ENCODE peak calls at places on chromosomes 7 and 10, in ten cellular contexts. I is cardiac fibroblast; U is astrocyte of the spinal cord; X is stimulated activated naive B cell treated with anti-CD40 and anti-IgM and Interleukin-4, amounts not matched to agents 10 μg/mL and 1 μg/mL and 100 μg/mL, for 72 hours; V is skeletal muscle cell; M is upper lobe of right lung; K is iPS DF 19.7; H is NCI-H2171 treated with DMSO at 0.1 percent for 48 hours; O is esophagus squamous epithelium; A is activated CD4-positive, alpha-beta memory T cell treated with anti-CD3 and anti-CD28 coated beads, Interleukin-2, amount 10 ng/mL, durations not matched to agents 7 days and 5 days. C is an unnamed sample.

GRCh38 chr7:131753620-131754222 is 197.3 kb upstream of the PODXL start:
- DNase-seq in I (peak), U (no peak), X (no peak), V (no peak), M (no peak), K (no peak), H (peak), O (no peak), A (no peak), C (peak)

GRCh38 chr7:142434666-142435174 is 176.9 kb upstream of the PRSS58 start:
- DNase-seq in I (no peak), U (no peak), X (no peak), V (no peak), M (no peak), K (no peak), H (no peak), O (no peak), A (no peak), C (no peak)

GRCh38 chr10:102009801-102010425 is 46.1 kb downstream of the ARMH3 start:
- DNase-seq in I (peak), U (peak), X (peak), V (peak), M (no peak), K (peak), H (peak), O (no peak), A (peak), C (peak)

GRCh38 chr10:5071411-5072198 is 22.6 kb upstream of the AKR1C3 start:
- DNase-seq in I (peak), U (peak), X (no peak), V (peak), M (no peak), K (no peak), H (peak), O (no peak), A (no peak), C (peak)

GRCh38 chr7:46583606-46584005 is 662.5 kb upstream of the IGFBP3 start:
- DNase-seq in I (peak), U (no peak), X (no peak), V (peak), M (no peak), K (no peak), H (no peak), O (no peak), A (no peak), C (no peak)

GRCh38 chr7:44282601-44283171 is 42.7 kb downstream of the CAMK2B start:
- DNase-seq in I (no peak), U (no peak), X (no peak), V (no peak), M (peak), K (no peak), H (peak), O (no peak), A (no peak), C (no peak)

GRCh38 chr7:22563115-22563514 is 63.1 kb upstream of the STEAP1B start:
- DNase-seq in I (no peak), U (no peak), X (no peak), V (no peak), M (no peak), K (no peak), H (no peak), O (no peak), A (peak), C (peak)

GRCh38 chr7:65827366-65827765 is 45.5 kb upstream of the VKORC1L1 start:
- DNase-seq in I (peak), U (no peak), X (no peak), V (no peak), M (no peak), K (no peak), H (no peak), O (no peak), A (no peak), C (no peak)

GRCh38 chr7:117445206-117445605 is 17.9 kb upstream of the ASZ1 start:
- DNase-seq in I (no peak), U (peak), X (no peak), V (no peak), M (no peak), K (no peak), H (no peak), O (no peak), A (no peak), C (no peak)

GRCh38 chr7:103989200-103989784 is at the start of gene RELN:
- DNase-seq in I (peak), U (peak), X (no peak), V (no peak), M (no peak), K (no peak), H (peak), O (no peak), A (no peak), C (peak)

GRCh38 chr7:115008465-115009114 is 86.7 kb downstream of the MDFIC start:
- DNase-seq in I (peak), U (peak), X (no peak), V (peak), M (no peak), K (no peak), H (peak), O (no peak), A (peak), C (no peak)

GRCh38 chr10:79929409-79929904 is 19.4 kb downstream of the SFTPD start:
- DNase-seq in I (peak), U (peak), X (peak), V (no peak), M (peak), K (peak), H (peak), O (no peak), A (peak), C (peak)

GRCh38 chr10:52316005-52316404 is 1.9 kb downstream of the DKK1 start:
- DNase-seq in I (no peak), U (no peak), X (no peak), V (no peak), M (no peak), K (no peak), H (no peak), O (no peak), A (no peak), C (peak)

GRCh38 chr7:129607471-129608120 is 3.9 kb upstream of the NRF1 start:
- DNase-seq in I (peak), U (peak), X (no peak), V (no peak), M (no peak), K (peak), H (no peak), O (no peak), A (peak), C (peak)

C was measured in DMS53.